ENCODE peak calls at places on chromosomes 2 and 18, in six cellular contexts. Q, C, Y, T, D and W are unnamed samples.

GRCh38 chr2:99397251-99397920 is 60.2 kb downstream of the EIF5B start:
- DNase-seq in Q (no peak), C (no peak), Y (no peak), T (no peak), D (no peak), W (no peak)

GRCh38 chr2:159098815-159099455 is 130.5 kb downstream of the TANC1 start:
- DNase-seq in Q (peak), C (no peak), Y (no peak), T (no peak), D (peak), W (no peak)

GRCh38 chr2:86622878-86623548 is 652 bp downstream of the RNF103 start:
- DNase-seq in Q (no peak), C (peak), Y (no peak), T (peak), D (peak), W (peak)

GRCh38 chr18:6414723-6415362 is at the start of gene L3MBTL4:
- DNase-seq in Q (no peak), C (no peak), Y (no peak), T (peak), D (peak), W (peak)

GRCh38 chr2:69047625-69048145 is 34.7 kb downstream of the ANTXR1 start:
- DNase-seq in Q (no peak), C (no peak), Y (no peak), T (no peak), D (no peak), W (no peak)

GRCh38 chr2:176508984-176509383 is 239.7 kb downstream of the MTX2 start:
- DNase-seq in Q (no peak), C (no peak), Y (peak), T (no peak), D (no peak), W (no peak)

GRCh38 chr18:79164696-79165095 is 95.5 kb downstream of the ATP9B start:
- DNase-seq in Q (no peak), C (no peak), Y (no peak), T (no peak), D (no peak), W (no peak)

GRCh38 chr2:182077023-182077422 is 91.4 kb downstream of the PPP1R1C start:
- DNase-seq in Q (no peak), C (no peak), Y (no peak), T (no peak), D (no peak), W (no peak)

GRCh38 chr18:23631312-23631711 is 31.4 kb downstream of the ANKRD29 start:
- DNase-seq in Q (no peak), C (no peak), Y (no peak), T (no peak), D (no peak), W (no peak)

GRCh38 chr2:2590796-2591541 is 259.9 kb upstream of the MYT1L start:
- DNase-seq in Q (no peak), C (no peak), Y (no peak), T (no peak), D (no peak), W (no peak)

GRCh38 chr2:66495788-66496640 is 61.1 kb downstream of the MEIS1 start:
- DNase-seq in Q (peak), C (peak), Y (no peak), T (no peak), D (no peak), W (no peak)

GRCh38 chr2:105396254-105397024 is 2.4 kb downstream of the FHL2 start:
- DNase-seq in Q (peak), C (peak), Y (no peak), T (no peak), D (no peak), W (no peak)

GRCh38 chr18:79988079-79988924 is at the start of gene TXNL4A:
- DNase-seq in Q (peak), C (peak), Y (peak), T (peak), D (peak), W (peak)

GRCh38 chr2:168456526-168457176 is 579 bp downstream of the CERS6 start:
- DNase-seq in Q (peak), C (peak), Y (no peak), T (peak), D (peak), W (peak)

GRCh38 chr2:171225302-171225980 is 64.7 kb upstream of the TLK1 start:
- DNase-seq in Q (peak), C (no peak), Y (no peak), T (no peak), D (no peak), W (no peak)

GRCh38 chr2:127847926-127848325 is 10.0 kb downstream of the POLR2D start:
- DNase-seq in Q (no peak), C (no peak), Y (no peak), T (no peak), D (no peak), W (no peak)

GRCh38 chr18:31973929-31974546 is 31.1 kb upstream of the TRAPPC8 start:
- DNase-seq in Q (no peak), C (no peak), Y (no peak), T (no peak), D (no peak), W (no peak)

GRCh38 chr2:241157841-241158545 is 7.7 kb downstream of the PPP1R7 start:
- DNase-seq in Q (no peak), C (no peak), Y (no peak), T (no peak), D (no peak), W (no peak)

GRCh38 chr2:69975853-69976462 is 14.5 kb upstream of the ASPRV1 start:
- DNase-seq in Q (peak), C (peak), Y (no peak), T (no peak), D (no peak), W (no peak)

GRCh38 chr18:49935215-49935614 is 121.9 kb upstream of the ACAA2 start:
- DNase-seq in Q (no peak), C (no peak), Y (no peak), T (no peak), D (no peak), W (no peak)

GRCh38 chr2:100884145-100884621 is 64.2 kb downstream of the NPAS2 start:
- DNase-seq in Q (no peak), C (no peak), Y (no peak), T (no peak), D (no peak), W (no peak)

GRCh38 chr2:14350856-14351255 is 281.7 kb upstream of the LRATD1 start:
- DNase-seq in Q (no peak), C (no peak), Y (no peak), T (no peak), D (no peak), W (no peak)

GRCh38 chr2:101759162-101759561 is 61.7 kb downstream of the MAP4K4 start:
- DNase-seq in Q (no peak), C (no peak), Y (no peak), T (no peak), D (no peak), W (no peak)

GRCh38 chr2:235000426-235001236 is 48.8 kb downstream of the SH3BP4 start:
- DNase-seq in Q (peak), C (peak), Y (no peak), T (no peak), D (no peak), W (no peak)

GRCh38 chr2:233531880-233532458 is 34.6 kb downstream of the USP40 start:
- DNase-seq in Q (no peak), C (no peak), Y (no peak), T (no peak), D (no peak), W (no peak)

GRCh38 chr18:10015941-10016819 is 102.4 kb downstream of the VAPA start:
- DNase-seq in Q (no peak), C (no peak), Y (no peak), T (no peak), D (no peak), W (no peak)

GRCh38 chr2:150586858-150587257 is 99.4 kb upstream of the RND3 start:
- DNase-seq in Q (peak), C (no peak), Y (no peak), T (no peak), D (no peak), W (no peak)

GRCh38 chr18:13548106-13548819 is 178.1 kb downstream of the FAM210A start:
- DNase-seq in Q (no peak), C (no peak), Y (no peak), T (no peak), D (no peak), W (no peak)

GRCh38 chr2:172223601-172224054 is 120.9 kb upstream of the DLX2 start:
- DNase-seq in Q (no peak), C (no peak), Y (no peak), T (no peak), D (no peak), W (no peak)

GRCh38 chr18:7464245-7464966 is 102.7 kb upstream of the PTPRM start:
- DNase-seq in Q (no peak), C (no peak), Y (no peak), T (no peak), D (no peak), W (no peak)

DNA sequence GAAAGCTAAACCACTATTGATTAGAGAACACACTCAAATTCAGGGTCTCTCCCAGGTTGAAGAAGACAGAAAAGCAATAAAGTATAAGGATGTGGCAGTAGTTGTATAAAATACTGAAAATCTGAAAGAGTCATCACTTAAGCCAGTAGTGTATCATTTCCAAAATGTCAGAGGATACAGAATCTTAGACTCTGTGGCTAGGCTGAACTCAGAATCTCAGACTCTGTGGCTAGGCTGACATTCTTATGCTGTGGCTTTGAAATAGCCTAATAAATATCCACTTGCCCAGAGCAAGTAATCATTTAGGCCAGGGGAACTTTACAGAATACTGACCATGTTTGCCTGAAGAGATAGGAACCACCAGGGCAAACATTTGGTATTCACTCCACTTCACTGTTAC is 13.1 kb downstream of the MCFD2 start:
- DNase-seq in Q (no peak), C (no peak), Y (no peak), T (no peak), D (no peak), W (no peak)
- TF ChIP-seq POLR2A in Q (no peak), C (no peak), Y (no peak), T (no peak), D (no peak), W (no peak)

DNA sequence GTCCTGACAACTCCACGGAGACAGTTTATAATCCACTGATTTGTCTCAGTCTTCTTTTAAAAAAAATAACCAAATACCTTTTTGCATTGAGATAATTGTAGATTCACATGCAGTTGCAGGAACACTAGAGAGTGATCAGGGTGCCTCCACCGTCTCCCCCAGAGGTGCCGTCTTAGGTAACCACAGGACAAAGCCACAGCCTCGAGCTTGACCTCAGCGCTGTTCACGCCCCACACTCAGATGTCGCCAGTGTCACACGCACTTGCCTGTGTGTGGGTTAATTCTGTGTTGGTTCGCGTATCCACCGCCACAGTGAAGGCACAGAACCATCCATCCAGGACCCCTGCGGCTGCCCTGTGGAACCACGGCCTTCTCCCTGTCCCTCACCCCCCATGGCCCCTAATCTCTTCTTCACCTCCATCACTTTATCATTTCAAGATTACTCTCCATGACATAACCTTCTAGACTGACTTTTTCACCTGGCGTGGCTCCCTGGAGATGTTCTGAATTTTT is 295.0 kb upstream of the HDAC4 start:
- DNase-seq in Q (no peak), C (no peak), Y (no peak), T (no peak), D (no peak), W (no peak)
- TF ChIP-seq TAF1 in Q (no peak), C (no peak), Y (no peak), T (no peak), D (no peak), W (no peak)

GRCh38 chr2:226251661-226252060 is 548.0 kb downstream of the IRS1 start:
- DNase-seq in Q (no peak), C (no peak), Y (no peak), T (no peak), D (no peak), W (no peak)
- TF ChIP-seq POLR2AphosphoS5 in Q (no peak), C (no peak), Y (no peak), T (no peak), D (no peak), W (no peak)

DNA sequence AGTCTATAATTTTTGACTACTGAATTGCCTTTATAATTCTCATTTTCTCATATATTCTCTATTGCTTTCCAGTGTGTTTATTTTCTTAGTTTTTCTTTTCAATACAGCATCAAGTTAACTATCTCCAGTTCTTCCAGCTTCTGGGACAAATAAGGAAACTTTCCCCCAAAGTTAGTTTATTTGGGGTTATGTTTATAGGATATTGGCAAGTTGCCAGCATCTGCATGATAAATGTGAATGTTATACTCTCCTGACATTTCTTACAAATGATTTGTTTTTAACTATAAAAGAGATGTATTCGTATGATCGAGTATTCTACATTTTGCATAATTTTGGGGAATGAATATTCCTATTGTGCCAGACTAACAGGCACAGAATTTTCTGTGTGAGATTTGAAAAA is 140.6 kb upstream of the KCNJ3 start:
- DNase-seq in Q (no peak), C (no peak), Y (no peak), T (no peak), D (no peak), W (no peak)
- TF ChIP-seq POLR2A in Q (no peak), C (no peak), Y (no peak), T (no peak), D (no peak), W (no peak)

DNA sequence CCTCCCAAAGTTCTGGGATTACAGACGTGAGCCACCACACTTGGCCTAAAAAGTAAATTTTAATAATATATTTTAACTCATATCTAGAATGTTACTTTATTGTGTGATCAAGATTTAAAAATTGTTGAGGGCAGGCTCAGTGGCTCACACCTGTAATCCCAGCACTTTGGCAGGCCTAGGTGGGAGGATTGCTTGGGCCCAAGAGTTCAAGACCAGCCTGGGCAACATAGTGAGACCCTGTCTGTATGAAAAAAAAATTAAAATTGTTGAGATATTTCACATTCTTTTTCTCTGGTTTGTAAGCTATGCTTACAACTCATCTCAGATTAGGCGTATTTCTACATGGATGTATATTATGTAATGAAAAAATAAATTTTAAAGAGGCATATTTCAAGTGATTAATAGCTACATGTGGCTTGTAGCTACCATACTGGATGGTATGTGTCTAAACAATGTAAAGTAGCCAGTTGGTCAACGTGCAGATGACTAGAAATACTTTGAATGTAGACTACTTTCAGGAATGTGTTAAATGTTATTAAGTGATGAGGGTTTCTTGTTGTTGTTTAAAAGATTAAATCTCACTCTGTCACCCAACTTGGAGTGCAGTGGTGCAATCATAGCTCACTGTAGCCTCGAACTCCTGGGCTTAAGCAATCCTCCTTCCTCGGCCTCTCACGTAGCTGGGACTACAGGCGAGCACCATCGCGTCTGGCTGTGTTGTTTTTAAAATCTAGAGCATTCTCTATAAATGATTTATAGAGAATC is 5.9 kb downstream of the RAB10 start:
- DNase-seq in Q (no peak), C (no peak), Y (no peak), T (no peak), D (no peak), W (no peak)
- TF ChIP-seq TAF1 in Q (no peak), C (no peak), Y (no peak), T (no peak), D (no peak), W (no peak)

GRCh38 chr2:29392774-29393173 is 277.6 kb downstream of the CLIP4 start:
- DNase-seq in Q (no peak), C (no peak), Y (no peak), T (no peak), D (no peak), W (no peak)

GRCh38 chr2:29393676-29394075 is 278.5 kb downstream of the CLIP4 start:
- DNase-seq in Q (no peak), C (no peak), Y (no peak), T (no peak), D (no peak), W (no peak)

GRCh38 chr2:29388071-29388470 is 272.9 kb downstream of the CLIP4 start:
- DNase-seq in Q (no peak), C (no peak), Y (no peak), T (no peak), D (no peak), W (no peak)

GRCh38 chr2:29390131-29390530 is 274.9 kb downstream of the CLIP4 start:
- DNase-seq in Q (no peak), C (no peak), Y (no peak), T (no peak), D (no peak), W (no peak)

DNA sequence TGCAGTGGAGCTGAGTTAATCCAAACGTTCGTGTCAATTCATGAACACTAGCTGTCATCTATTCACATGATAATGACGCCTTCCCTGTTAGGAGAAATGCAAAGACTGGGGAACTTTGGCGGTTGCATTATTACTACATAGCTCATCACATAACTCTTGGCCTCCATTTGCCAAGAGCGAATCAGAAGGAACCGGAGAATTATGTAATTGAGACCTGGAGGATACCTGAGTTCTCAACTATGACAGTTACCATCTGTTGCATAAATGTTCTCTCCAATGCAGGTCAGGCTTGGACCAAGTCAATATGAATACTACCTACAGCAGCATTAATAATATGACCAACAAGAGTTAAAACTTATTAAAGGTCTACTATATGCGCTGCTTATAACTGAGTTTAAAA is 274.5 kb downstream of the CLIP4 start:
- DNase-seq in Q (no peak), C (no peak), Y (no peak), T (no peak), D (no peak), W (no peak)
- TF ChIP-seq POLR2AphosphoS5 in Q (no peak), C (no peak), Y (no peak), T (no peak), D (no peak), W (no peak)

GRCh38 chr2:27412419-27413152 is 3.2 kb upstream of the PPM1G start:
- DNase-seq in Q (peak), C (no peak), Y (no peak), T (no peak), D (no peak), W (no peak)

GRCh38 chr2:27408601-27409320 is 630 bp downstream of the PPM1G start:
- DNase-seq in Q (no peak), C (no peak), Y (no peak), T (peak), D (no peak), W (no peak)

GRCh38 chr2:27407798-27408491 is 1.4 kb downstream of the PPM1G start:
- DNase-seq in Q (peak), C (peak), Y (no peak), T (no peak), D (peak), W (no peak)

DNA sequence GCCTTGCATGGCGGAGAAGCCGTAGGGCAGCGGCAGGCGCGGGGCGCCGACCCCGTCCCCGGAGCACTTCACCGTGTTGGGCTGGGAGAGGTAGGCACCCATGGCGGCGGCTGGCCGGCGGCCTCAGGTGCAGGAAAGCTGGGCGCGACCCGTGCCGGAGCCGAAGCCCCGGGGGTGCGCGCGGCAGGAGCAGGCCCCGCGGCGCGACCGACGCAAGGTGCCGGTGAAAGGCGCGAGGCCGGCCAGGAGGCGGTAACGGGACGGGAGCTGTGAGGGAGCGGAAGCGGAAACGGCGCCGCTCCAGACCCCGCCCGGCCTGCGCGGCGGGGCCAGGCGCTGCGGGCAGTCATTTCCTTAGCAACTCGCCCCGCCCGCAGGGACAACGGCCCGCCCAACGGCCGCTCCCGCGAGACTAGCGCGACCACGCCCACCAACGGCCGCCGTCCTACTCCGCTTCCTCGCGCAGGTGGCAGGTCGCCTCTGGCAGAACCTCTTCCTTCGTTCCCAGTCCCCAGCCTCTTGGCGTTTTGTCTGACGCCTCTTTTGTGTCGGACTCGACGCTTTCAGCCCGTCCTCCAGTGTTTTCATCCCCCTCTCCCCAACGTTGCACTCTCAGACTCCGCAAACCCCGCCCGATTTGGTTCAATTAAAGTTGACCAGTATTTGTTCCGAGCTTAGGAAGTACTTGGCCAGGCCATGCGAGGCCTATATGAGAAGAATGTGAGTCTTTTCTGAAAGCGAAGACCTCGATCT is at the start of gene PPM1G:
- DNase-seq in Q (peak), C (peak), Y (peak), T (peak), D (peak), W (peak)
- TF ChIP-seq POLR2A in Q (peak), C (peak), Y (peak), T (peak), D (peak), W (peak)